ENCODE peak calls at places on chromosomes 11 and 22, in seven cellular contexts. C is uterus, J is heart right ventricle, U is IMR-90, F is Peyer's patch, L is kidney, W is pancreas. M is an unnamed sample.

GRCh38 chr11:83521647-83522596 is 235.8 kb upstream of the CCDC90B start:
- DNase-seq in L (no peak), J (no peak), U (peak; percentile 31), F (no peak), C (no peak), W (no peak), M (no peak)

GRCh38 chr11:103546236-103546635 is 437.0 kb downstream of the DYNC2H1 start:
- DNase-seq in C (no peak), W (no peak), L (no peak), F (no peak), U (peak; percentile 67), J (no peak), M (no peak)

GRCh38 chr11:57458410-57459111 is 1.8 kb upstream of the RTN4RL2 start:
- DNase-seq in W (peak; percentile 88), C (no peak), J (peak; percentile 70), F (peak; percentile 43), U (peak; percentile 11), L (peak; percentile 82), M (no peak)

GRCh38 chr22:30602049-30602448 is 4.9 kb upstream of the TCN2 start:
- DNase-seq in W (no peak), F (no peak), C (no peak), L (no peak), U (peak; percentile 43), J (no peak), M (no peak)

GRCh38 chr22:43260818-43261217 is 73.9 kb upstream of the TTLL12 start:
- DNase-seq in C (no peak), F (no peak), W (no peak), U (peak; percentile 18), J (no peak), L (no peak), M (no peak)

GRCh38 chr11:130666781-130667251 is 218.4 kb downstream of the ADAMTS15 start:
- DNase-seq in C (no peak), W (no peak), J (no peak), L (no peak), F (no peak), U (peak; percentile 51), M (peak; percentile 74)

GRCh38 chr22:50074551-50075042 is 10.6 kb downstream of the MLC1 start:
- DNase-seq in J (no peak), U (no peak), W (no peak), C (no peak), F (no peak), L (peak; percentile 60), M (no peak)

GRCh38 chr11:17277024-17277584 is 565 bp downstream of the NUCB2 start:
- DNase-seq in F (no peak), W (no peak), U (peak; percentile 63), C (no peak), L (no peak), J (no peak), M (no peak)

GRCh38 chr11:57778318-57779037 is 16.9 kb downstream of the CTNND1 start:
- DNase-seq in U (peak; percentile 98), W (peak; percentile 81), L (peak; percentile 97), F (peak; percentile 45), C (peak; percentile 87), J (peak; percentile 88), M (peak; percentile 98)

GRCh38 chr11:6576471-6577373 is 26.7 kb downstream of the RRP8 start:
- DNase-seq in C (peak; percentile 48), F (no peak), W (no peak), J (no peak), L (no peak), U (peak; percentile 68), M (no peak)

GRCh38 chr11:122706689-122707088 is 51.2 kb downstream of the UBASH3B start:
- DNase-seq in J (no peak), L (no peak), W (no peak), U (peak; percentile 87), C (no peak), F (no peak), M (no peak)

GRCh38 chr11:79466411-79466810 is 25.6 kb upstream of the TENM4 start:
- DNase-seq in W (no peak), J (no peak), C (no peak), F (no peak), L (no peak), U (peak; percentile 81), M (no peak)

GRCh38 chr11:963852-964251 is 38.2 kb downstream of the AP2A2 start:
- DNase-seq in J (no peak), C (no peak), W (no peak), F (no peak), U (no peak), L (no peak), M (no peak)

GRCh38 chr11:58395581-58395980 is 11.1 kb downstream of the OR5B3 start:
- DNase-seq in U (peak; percentile 71), C (no peak), L (no peak), J (no peak), F (no peak), W (no peak), M (no peak)

GRCh38 chr11:65646921-65647701 is 9.2 kb downstream of the SIPA1 start:
- DNase-seq in C (no peak), F (no peak), L (peak; percentile 88), J (no peak), W (peak; percentile 86), U (no peak), M (no peak)
- H3K4me3 ChIP-seq in C (no peak overlapping the region), F (peak overlapping the region; percentile 31), L (no peak overlapping the region), J (no peak overlapping the region), W (peak overlapping the region; percentile 26), U (no peak overlapping the region), M (no peak overlapping the region)

DNA sequence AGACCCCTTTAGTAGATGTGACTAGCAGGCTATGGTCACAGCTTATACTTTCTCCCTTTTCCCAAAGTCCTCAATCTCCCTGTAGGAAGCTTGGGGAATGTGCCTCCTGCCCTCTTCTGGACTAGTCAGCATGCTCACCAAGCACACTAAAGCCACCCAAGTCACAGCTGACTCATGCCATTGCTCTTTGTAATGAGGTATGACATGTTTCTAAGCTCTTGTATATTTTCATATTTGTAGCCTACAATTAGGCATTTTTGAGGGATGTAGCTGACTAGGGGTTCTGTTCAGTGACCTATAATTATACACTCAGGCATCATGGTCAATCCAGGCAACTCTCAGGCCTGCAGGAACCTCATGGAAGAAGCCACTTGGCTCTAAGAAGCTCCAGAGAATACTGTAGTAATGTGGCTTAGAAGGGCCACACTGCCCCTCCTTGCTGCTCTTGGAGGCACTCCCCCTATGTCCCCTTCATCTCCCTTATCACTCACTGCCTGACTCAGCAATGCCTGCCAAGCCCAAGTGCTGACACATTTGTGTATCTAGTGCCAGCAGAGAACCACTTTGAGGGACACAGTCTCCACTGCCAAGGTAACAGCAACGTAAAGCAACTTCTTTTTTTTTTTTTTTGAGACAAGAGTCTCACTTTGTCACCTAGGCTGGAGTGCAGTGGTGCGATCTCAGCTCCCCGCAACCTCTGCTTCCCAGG is 86.2 kb downstream of the RPL27A start:
- DNase-seq in C (peak; percentile 30), J (peak; percentile 53), F (no peak), U (peak; percentile 89), W (no peak), L (no peak), M (peak; percentile 84)
- H3K4me1 ChIP-seq in C (peaks cover 28% of the 10 kb centered on the region), J (peaks cover 93% of the 10 kb centered on the region), F (peaks cover 11% of the 10 kb centered on the region), U (peaks cover 49% of the 10 kb centered on the region), W (peaks cover 15% of the 10 kb centered on the region), L (no peaks in the 10 kb centered on the region), M (peaks cover 44% of the 10 kb centered on the region)

DNA sequence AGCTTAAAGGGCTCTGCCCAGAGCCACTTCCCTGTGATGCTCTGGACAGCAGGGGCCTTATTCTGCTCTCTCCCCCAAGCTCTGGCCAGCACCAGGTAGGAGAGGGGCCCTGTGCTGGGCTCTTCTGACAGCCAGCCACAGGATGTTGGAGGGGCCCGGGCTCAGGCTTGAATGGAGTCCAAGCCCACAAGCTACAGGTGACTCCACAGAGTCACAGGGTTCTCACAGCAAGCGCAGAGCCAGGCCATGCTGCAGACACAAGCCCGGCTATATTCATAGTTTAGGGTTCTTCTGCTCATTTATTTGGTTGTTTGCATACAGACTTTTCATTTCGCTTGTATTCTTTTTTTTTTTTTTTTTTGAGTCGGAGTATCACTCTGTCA is 1392.8 kb downstream of the BRD1 start:
- DNase-seq in U (no peak), W (peak; percentile 16), C (no peak), J (no peak), L (peak; percentile 39), F (no peak), M (no peak)
- H3K9me3 ChIP-seq in U (peaks cover 52% of the 10 kb centered on the region), W (no peaks in the 10 kb centered on the region), C (no peaks in the 10 kb centered on the region), J (no peaks in the 10 kb centered on the region), L (no peaks in the 10 kb centered on the region), F (no peaks in the 10 kb centered on the region), M (no peaks in the 10 kb centered on the region)

GRCh38 chr22:46585340-46586122 is 34.7 kb upstream of the GRAMD4 start:
- DNase-seq in W (no peak), U (no peak), L (peak; percentile 55), C (no peak), J (no peak), F (no peak), M (no peak)

GRCh38 chr22:46586123-46586519 is 34.1 kb upstream of the GRAMD4 start:
- DNase-seq in L (peak; percentile 63), W (no peak), U (no peak), J (no peak), C (no peak), F (no peak), M (no peak)

GRCh38 chr22:46582281-46582811 is 37.8 kb upstream of the GRAMD4 start:
- DNase-seq in W (peak; percentile 49), L (peak; percentile 61), C (no peak), J (no peak), U (no peak), F (no peak), M (no peak)

GRCh38 chr22:46583571-46583970 is 36.6 kb upstream of the GRAMD4 start:
- DNase-seq in L (peak; percentile 46), W (peak; percentile 52), F (no peak), J (no peak), C (no peak), U (no peak), M (no peak)

GRCh38 chr22:46584081-46584903 is 35.9 kb upstream of the GRAMD4 start:
- DNase-seq in J (no peak), L (peak; percentile 82), W (peak; percentile 41), U (peak; percentile 48), F (no peak), C (no peak), M (peak; percentile 23)
- H3K4me3 ChIP-seq in J (no peak overlapping the region), L (no peak overlapping the region), W (no peak overlapping the region), U (no peak overlapping the region), F (no peak overlapping the region), C (no peak overlapping the region), M (no peak overlapping the region)

DNA sequence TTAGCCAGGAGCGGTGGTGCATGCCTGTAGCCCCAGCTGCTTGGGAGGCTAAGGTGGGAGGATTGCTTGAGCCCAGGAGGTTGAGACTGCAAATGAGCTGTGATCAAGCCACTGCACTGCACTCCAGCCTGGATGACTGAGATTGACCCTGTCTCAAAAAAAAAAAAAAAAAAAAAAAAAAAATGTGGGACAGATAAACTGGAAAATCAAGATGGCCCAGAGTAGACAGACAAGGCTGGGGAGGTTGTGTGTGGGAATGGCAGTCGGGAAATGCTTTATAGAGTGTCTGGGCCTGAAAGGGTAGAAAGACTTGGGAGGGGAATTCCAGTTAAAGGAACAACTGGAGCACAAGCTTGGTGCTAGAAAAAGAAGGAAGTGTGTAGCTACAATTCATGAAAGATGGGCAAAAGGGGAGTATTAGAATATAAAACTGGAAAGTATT is 18.2 kb upstream of the WDR74 start:
- DNase-seq in L (no peak), F (no peak), W (no peak), U (peak; percentile 48), C (no peak), J (no peak), M (no peak)
- H3K4me1 ChIP-seq in L (peaks cover 7% of the 10 kb centered on the region), F (peaks cover 33% of the 10 kb centered on the region), W (peaks cover 14% of the 10 kb centered on the region), U (peaks cover 2% of the 10 kb centered on the region), C (peaks cover 20% of the 10 kb centered on the region), J (peaks cover 36% of the 10 kb centered on the region), M (peaks cover 23% of the 10 kb centered on the region)

M was measured in SJSA1.